ENCODE peak calls at places on chromosomes 2 and 18, in six cellular contexts. R is DMS53; O is B cell; G is activated CD8-positive, alpha-beta memory T cell treated with anti-CD3 and anti-CD28 coated beads for 4 hours; B is activated CD4-positive, CD25-positive, alpha-beta regulatory T cell; U is amniotic stem cell. I is an unnamed sample.

GRCh38 chr18:46061387-46061786 is 10.7 kb downstream of the PSTPIP2 start:
- DNase-seq in U (no peak), G (no peak), R (no peak), O (no peak), B (no peak), I (no peak)

GRCh38 chr2:241649414-241649813 is 11.9 kb downstream of the ATG4B start:
- DNase-seq in R (no peak), G (no peak), O (no peak), B (no peak), U (no peak), I (no peak)

GRCh38 chr18:41113885-41114482 is 841.0 kb upstream of the PIK3C3 start:
- DNase-seq in B (no peak), G (no peak), O (no peak), U (no peak), R (no peak), I (no peak)

GRCh38 chr2:136248242-136248641 is 130.3 kb upstream of the CXCR4 start:
- DNase-seq in B (no peak), R (peak; percentile 79), G (no peak), O (no peak), U (no peak), I (peak; percentile 14)

GRCh38 chr2:42327125-42327524 is 33.9 kb downstream of the COX7A2L start:
- DNase-seq in G (no peak), R (peak; percentile 47), O (no peak), U (no peak), B (no peak), I (no peak)

GRCh38 chr2:20934226-20934625 is 109.6 kb downstream of the APOB start:
- DNase-seq in U (no peak), R (no peak), G (no peak), B (no peak), O (no peak), I (no peak)

GRCh38 chr2:42216712-42217111 is 47.6 kb downstream of the EML4 start:
- DNase-seq in G (no peak), R (peak; percentile 35), B (no peak), O (no peak), U (no peak), I (peak; percentile 24)

GRCh38 chr18:79465392-79465991 is 69.8 kb downstream of the NFATC1 start:
- DNase-seq in O (peak; percentile 84), R (no peak), G (no peak), B (no peak), U (no peak), I (no peak)

GRCh38 chr2:209791151-209791550 is 19.5 kb downstream of the UNC80 start:
- DNase-seq in U (no peak), B (no peak), R (no peak), O (no peak), G (no peak), I (no peak)

GRCh38 chr2:26652361-26653041 is 11.3 kb upstream of the CIB4 start:
- DNase-seq in O (no peak), R (peak; percentile 7), B (no peak), U (no peak), G (no peak), I (no peak)

GRCh38 chr2:165277295-165277694 is 38.1 kb downstream of the SCN2A start:
- DNase-seq in U (no peak), O (no peak), R (no peak), G (no peak), B (no peak), I (no peak)

GRCh38 chr2:68318686-68319396 is 908 bp downstream of the CNRIP1 start:
- DNase-seq in O (peak; percentile 36), R (peak; percentile 68), U (no peak), B (no peak), G (no peak), I (no peak)

GRCh38 chr2:128630974-128631697 is 312.5 kb upstream of the HS6ST1 start:
- DNase-seq in R (no peak), U (no peak), G (no peak), O (no peak), B (no peak), I (no peak)

GRCh38 chr2:165953306-165953654 is 296 bp downstream of the TTC21B start:
- DNase-seq in U (no peak), O (no peak), B (no peak), R (peak; percentile 96), G (no peak), I (no peak)

GRCh38 chr18:62790836-62791772 is 75.8 kb downstream of the PHLPP1 start:
- DNase-seq in G (no peak), B (no peak), O (no peak), R (peak; percentile 27), U (no peak), I (no peak)

GRCh38 chr2:79235135-79235534 is 75.6 kb upstream of the REG3A start:
- DNase-seq in U (no peak), R (peak; percentile 10), G (no peak), B (no peak), O (no peak), I (no peak)

GRCh38 chr2:16012626-16013501 is 72.5 kb downstream of the MYCN start:
- DNase-seq in U (no peak), G (no peak), O (no peak), R (peak; percentile 92), B (no peak), I (peak; percentile 30)

GRCh38 chr2:204842731-204843490 is 297.6 kb downstream of the PARD3B start:
- DNase-seq in O (no peak), R (no peak), G (no peak), B (no peak), U (peak; percentile 71), I (peak; percentile 73)

GRCh38 chr2:112345030-112346027 is 69.9 kb downstream of the ZC3H6 start:
- DNase-seq in O (no peak), G (no peak), B (no peak), R (peak; percentile 88), U (no peak), I (no peak)

GRCh38 chr2:8986327-8986976 is 17.0 kb downstream of the MBOAT2 start:
- DNase-seq in B (no peak), U (no peak), R (peak; percentile 24), G (no peak), O (no peak), I (no peak)

GRCh38 chr2:227826019-227826521 is 12.4 kb downstream of the CCL20 start:
- DNase-seq in B (no peak), O (no peak), R (no peak), U (no peak), G (no peak), I (no peak)

GRCh38 chr18:13218376-13219011 is at the start of gene LDLRAD4:
- DNase-seq in U (no peak), O (peak; percentile 56), G (no peak), B (peak; percentile 11), R (peak; percentile 43), I (no peak)

GRCh38 chr18:63994783-63995399 is 25.0 kb downstream of the SERPINB8 start:
- DNase-seq in O (peak; percentile 57), R (peak; percentile 76), U (peak; percentile 45), B (peak; percentile 6), G (no peak), I (peak; percentile 39)

GRCh38 chr2:118167026-118167425 is 78.8 kb downstream of the INSIG2 start:
- DNase-seq in B (no peak), U (no peak), R (no peak), O (no peak), G (no peak), I (no peak)

GRCh38 chr2:177763532-177764265 is 308.9 kb downstream of the PDE11A start:
- DNase-seq in U (no peak), G (peak; percentile 50), B (peak; percentile 61), R (peak; percentile 93), O (peak; percentile 50), I (peak; percentile 58)

GRCh38 chr18:35406666-35407065 is 29.5 kb upstream of the ZNF396 start:
- DNase-seq in G (no peak), B (no peak), R (peak; percentile 46), O (no peak), U (no peak), I (no peak)

GRCh38 chr2:85953476-85953875 is 64.7 kb upstream of the ST3GAL5 start:
- DNase-seq in U (no peak), R (peak; percentile 45), B (no peak), O (no peak), G (no peak), I (no peak)

GRCh38 chr2:130190237-130190636 is 8.0 kb downstream of the TUBA3E start:
- DNase-seq in U (no peak), B (no peak), R (no peak), G (no peak), O (no peak), I (no peak)

GRCh38 chr2:234478121-234478858 is 18.6 kb downstream of the ARL4C start:
- DNase-seq in G (no peak), R (no peak), O (no peak), B (no peak), U (no peak), I (no peak)

GRCh38 chr2:152421521-152422367 is 86.8 kb downstream of the FMNL2 start:
- DNase-seq in U (peak; percentile 95), B (no peak), G (no peak), R (peak; percentile 18), O (no peak), I (peak; percentile 92)